ENCODE peak calls at places on chromosomes 12 and 14, in ten cellular contexts. X is SW 1271; U is aorta; H is NCI-H2081 treated with DMSO at 0.1 percent for 48 hours; Y is iPS-NIHi11; F is activated T-cell treated with anti-CD3 and anti-CD28 coated beads for 48 hours; A is CD8-positive, alpha-beta memory T cell; E is Caki2; D is T-helper 9 cell; T is neural progenitor cell. L is an unnamed sample.

GRCh38 chr12:8914716-8915526 is 612 bp downstream of the PHC1 start:
- DNase-seq in X (peak), U (peak), H (no peak), Y (peak), F (peak), A (peak), E (peak), D (peak), T (peak), L (peak)

GRCh38 chr12:117498880-117499279 is 137.5 kb upstream of the NOS1 start:
- DNase-seq in X (no peak), U (no peak), H (no peak), Y (no peak), F (no peak), A (no peak), E (no peak), D (no peak), T (no peak), L (no peak)

GRCh38 chr12:131773582-131774221 is 54.5 kb upstream of the MMP17 start:
- DNase-seq in X (no peak), U (no peak), H (no peak), Y (peak), F (no peak), A (no peak), E (no peak), D (no peak), T (no peak), L (no peak)

GRCh38 chr12:93990832-93991748 is 157.3 kb upstream of the PLXNC1 start:
- DNase-seq in X (no peak), U (no peak), H (no peak), Y (peak), F (no peak), A (no peak), E (no peak), D (no peak), T (peak), L (peak)

GRCh38 chr12:27936196-27936595 is 36.3 kb downstream of the PTHLH start:
- DNase-seq in X (no peak), U (no peak), H (no peak), Y (no peak), F (no peak), A (no peak), E (no peak), D (no peak), T (peak), L (no peak)

GRCh38 chr14:79278798-79279644 is 932.3 kb downstream of the DIO2 start:
- DNase-seq in X (no peak), U (peak), H (peak), Y (peak), F (no peak), A (no peak), E (peak), D (no peak), T (peak), L (peak)

GRCh38 chr12:113128802-113129663 is 6.5 kb downstream of the RASAL1 start:
- DNase-seq in X (no peak), U (no peak), H (no peak), Y (no peak), F (no peak), A (no peak), E (no peak), D (no peak), T (no peak), L (no peak)

GRCh38 chr14:95255487-95255886 is 64.2 kb downstream of the CLMN start:
- DNase-seq in X (no peak), U (no peak), H (no peak), Y (peak), F (peak), A (no peak), E (peak), D (no peak), T (peak), L (peak)

GRCh38 chr14:75277000-75277795 is 1.4 kb upstream of the FOS start:
- DNase-seq in X (no peak), U (peak), H (peak), Y (peak), F (peak), A (peak), E (peak), D (peak), T (peak), L (peak)

GRCh38 chr14:71931492-71932228 is 569 bp upstream of the RGS6 start:
- DNase-seq in X (no peak), U (no peak), H (no peak), Y (no peak), F (peak), A (no peak), E (no peak), D (no peak), T (peak), L (no peak)

GRCh38 chr12:42468853-42469252 is 120.7 kb downstream of the PRICKLE1 start:
- DNase-seq in X (no peak), U (no peak), H (no peak), Y (no peak), F (no peak), A (no peak), E (no peak), D (no peak), T (no peak), L (no peak)

GRCh38 chr12:110592078-110592477 is 9.0 kb upstream of the PPTC7 start:
- DNase-seq in X (no peak), U (no peak), H (no peak), Y (no peak), F (no peak), A (no peak), E (no peak), D (no peak), T (no peak), L (no peak)

GRCh38 chr12:76820888-76821482 is 57.1 kb downstream of the ZDHHC17 start:
- DNase-seq in X (peak), U (no peak), H (no peak), Y (peak), F (no peak), A (no peak), E (peak), D (no peak), T (peak), L (peak)

GRCh38 chr14:29643415-29644206 is 284.0 kb downstream of the PRKD1 start:
- DNase-seq in X (no peak), U (no peak), H (no peak), Y (no peak), F (no peak), A (no peak), E (peak), D (no peak), T (no peak), L (peak)

GRCh38 chr12:106919910-106920544 is 35.7 kb upstream of the TMEM263 start:
- DNase-seq in X (no peak), U (no peak), H (peak), Y (peak), F (no peak), A (no peak), E (peak), D (peak), T (peak), L (peak)

GRCh38 chr12:52366738-52367485 is at the start of gene KRT85:
- DNase-seq in X (no peak), U (peak), H (no peak), Y (no peak), F (no peak), A (no peak), E (no peak), D (no peak), T (no peak), L (no peak)

GRCh38 chr12:14701808-14702568 is 5.6 kb upstream of the GUCY2C start:
- DNase-seq in X (no peak), U (no peak), H (no peak), Y (no peak), F (no peak), A (no peak), E (no peak), D (no peak), T (no peak), L (no peak)

GRCh38 chr14:68607081-68607851 is 185.6 kb downstream of the ZFP36L1 start:
- DNase-seq in X (no peak), U (no peak), H (no peak), Y (peak), F (no peak), A (no peak), E (no peak), D (no peak), T (peak), L (peak)

GRCh38 chr14:106802413-106803364 is 1276.3 kb downstream of the TMEM121 start:
- DNase-seq in X (peak), U (no peak), H (no peak), Y (no peak), F (peak), A (no peak), E (no peak), D (no peak), T (no peak), L (no peak)

GRCh38 chr12:64395739-64396138 is 5.2 kb upstream of the C12orf56 start:
- DNase-seq in X (no peak), U (no peak), H (no peak), Y (no peak), F (no peak), A (no peak), E (no peak), D (no peak), T (no peak), L (no peak)

GRCh38 chr14:75805646-75806045 is 144.6 kb downstream of the TTLL5 start:
- DNase-seq in X (no peak), U (no peak), H (no peak), Y (no peak), F (no peak), A (no peak), E (peak), D (no peak), T (no peak), L (no peak)

GRCh38 chr14:95915326-95915725 is 38.7 kb downstream of the TUNAR start:
- DNase-seq in X (no peak), U (no peak), H (no peak), Y (peak), F (no peak), A (no peak), E (peak), D (no peak), T (peak), L (peak)

GRCh38 chr12:131912526-131913274 is 16.4 kb upstream of the PUS1 start:
- DNase-seq in X (no peak), U (peak), H (no peak), Y (peak), F (no peak), A (no peak), E (peak), D (no peak), T (no peak), L (no peak)

GRCh38 chr12:120252071-120252906 is 13.2 kb downstream of the PXN start:
- DNase-seq in X (no peak), U (no peak), H (no peak), Y (no peak), F (peak), A (peak), E (no peak), D (peak), T (no peak), L (no peak)

GRCh38 chr12:13390381-13390856 is 193.9 kb downstream of the EMP1 start:
- DNase-seq in X (no peak), U (peak), H (peak), Y (peak), F (no peak), A (no peak), E (peak), D (no peak), T (no peak), L (peak)